ENCODE peak calls at places on chromosomes 5 and 9, in seven cellular contexts. A, V, G, H, D, W and R are unnamed samples.

GRCh38 chr9:116381350-116381749 is 227.8 kb downstream of the PAPPA start:
- DNase-seq in D (no peak), W (no peak), H (no peak), V (no peak), A (no peak), G (no peak), R (no peak)

GRCh38 chr5:129945031-129945430 is 40.8 kb downstream of the CHSY3 start:
- DNase-seq in H (no peak), V (no peak), G (no peak), D (peak), A (no peak), W (no peak), R (no peak)

GRCh38 chr5:149062371-149063016 is 368 bp downstream of the SH3TC2 start:
- DNase-seq in D (no peak), V (no peak), A (no peak), H (no peak), W (no peak), G (no peak), R (no peak)

GRCh38 chr9:20302229-20302628 is 320.1 kb downstream of the MLLT3 start:
- DNase-seq in W (no peak), H (no peak), A (no peak), D (no peak), V (no peak), G (no peak), R (no peak)

GRCh38 chr5:139903450-139903804 is 107.8 kb downstream of the PSD2 start:
- DNase-seq in V (no peak), G (no peak), H (no peak), W (no peak), A (no peak), D (no peak), R (no peak)

GRCh38 chr9:128059365-128059983 is 7.6 kb downstream of the NAIF1 start:
- DNase-seq in W (no peak), D (no peak), G (no peak), A (no peak), H (no peak), V (no peak), R (no peak)

GRCh38 chr5:1815881-1816292 is 14.7 kb downstream of the NDUFS6 start:
- DNase-seq in G (no peak), D (no peak), V (no peak), H (no peak), W (no peak), A (no peak), R (no peak)

GRCh38 chr5:57445715-57446037 is 36.9 kb downstream of the ACTBL2 start:
- DNase-seq in A (no peak), D (no peak), W (no peak), V (no peak), H (no peak), G (no peak), R (no peak)

GRCh38 chr9:83754383-83754977 is 46.7 kb upstream of the UBQLN1 start:
- DNase-seq in W (no peak), D (no peak), A (no peak), H (no peak), G (no peak), V (no peak), R (no peak)

GRCh38 chr9:121322737-121323448 is 47.2 kb downstream of the STOM start:
- DNase-seq in V (no peak), W (no peak), H (no peak), A (no peak), G (no peak), D (no peak), R (no peak)

GRCh38 chr5:40447438-40447837 is 232.3 kb upstream of the PTGER4 start:
- DNase-seq in A (no peak), V (no peak), W (no peak), D (no peak), H (no peak), G (no peak), R (no peak)

GRCh38 chr5:139696894-139697658 is 48.9 kb downstream of the CXXC5 start:
- DNase-seq in H (peak), V (peak), A (peak), W (no peak), D (peak), G (no peak), R (no peak)

GRCh38 chr9:136351237-136351800 is 12.2 kb downstream of the DNLZ start:
- DNase-seq in A (no peak), H (no peak), D (no peak), V (no peak), G (no peak), W (no peak), R (no peak)